ENCODE peak calls at places on chromosomes 3 and 15, in ten cellular contexts. D, L, K, G, A, M, B, O, E and H are unnamed samples.

GRCh38 chr15:79170256-79170664 is 79.7 kb upstream of the RASGRF1 start:
- DNase-seq in D (no peak), L (no peak), K (no peak), G (peak), A (no peak), M (no peak), B (peak), O (no peak), E (no peak), H (no peak)

GRCh38 chr3:113985526-113985925 is 37.7 kb downstream of the ZDHHC23 start:
- DNase-seq in D (no peak), L (no peak), K (no peak), G (no peak), A (no peak), M (no peak), B (no peak), O (no peak), E (no peak), H (no peak)

GRCh38 chr15:46129145-46129544 is 494.3 kb downstream of the SQOR start:
- DNase-seq in D (no peak), L (no peak), K (no peak), G (no peak), A (no peak), M (no peak), B (peak), O (no peak), E (no peak), H (no peak)

GRCh38 chr3:77038468-77038927 is 1.4 kb upstream of the ROBO2 start:
- DNase-seq in D (peak), L (no peak), K (peak), G (peak), A (no peak), M (peak), B (peak), O (no peak), E (peak), H (no peak)

GRCh38 chr3:136720091-136720490 is 32.1 kb downstream of the STAG1 start:
- DNase-seq in D (no peak), L (no peak), K (no peak), G (no peak), A (no peak), M (no peak), B (no peak), O (no peak), E (no peak), H (no peak)

GRCh38 chr15:19944261-19944888 is 597.2 kb downstream of the GOLGA6L6 start:
- DNase-seq in D (no peak), L (no peak), K (no peak), G (no peak), A (no peak), M (no peak), B (no peak), O (no peak), E (no peak), H (no peak)

GRCh38 chr15:68632101-68632500 is 53.3 kb downstream of the CORO2B start:
- DNase-seq in D (no peak), L (no peak), K (no peak), G (no peak), A (no peak), M (no peak), B (no peak), O (no peak), E (no peak), H (no peak)

GRCh38 chr3:30680789-30681188 is 74.4 kb downstream of the TGFBR2 start:
- DNase-seq in D (no peak), L (no peak), K (peak), G (no peak), A (no peak), M (peak), B (no peak), O (no peak), E (no peak), H (no peak)

GRCh38 chr3:31235062-31235704 is 297.5 kb upstream of the STT3B start:
- DNase-seq in D (no peak), L (no peak), K (no peak), G (no peak), A (no peak), M (no peak), B (no peak), O (no peak), E (no peak), H (no peak)

GRCh38 chr15:75153084-75153483 is 48.6 kb upstream of the C15orf39 start:
- DNase-seq in D (peak), L (peak), K (no peak), G (no peak), A (no peak), M (peak), B (peak), O (no peak), E (no peak), H (no peak)

GRCh38 chr3:138829886-138830510 is 4.7 kb downstream of the PIK3CB start:
- DNase-seq in D (no peak), L (no peak), K (no peak), G (no peak), A (no peak), M (no peak), B (no peak), O (no peak), E (no peak), H (no peak)

GRCh38 chr3:18989237-18989812 is 159.0 kb upstream of the KCNH8 start:
- DNase-seq in D (no peak), L (no peak), K (no peak), G (no peak), A (no peak), M (no peak), B (no peak), O (no peak), E (no peak), H (no peak)

GRCh38 chr3:140233702-140234101 is 298.7 kb downstream of the CLSTN2 start:
- DNase-seq in D (no peak), L (no peak), K (no peak), G (no peak), A (no peak), M (no peak), B (no peak), O (no peak), E (peak), H (no peak)

GRCh38 chr15:80831606-80832224 is 52.5 kb downstream of the CEMIP start:
- DNase-seq in D (no peak), L (no peak), K (no peak), G (no peak), A (no peak), M (no peak), B (no peak), O (no peak), E (no peak), H (no peak)

GRCh38 chr3:185070491-185071335 is 82.1 kb downstream of the C3orf70 start:
- DNase-seq in D (peak), L (no peak), K (no peak), G (no peak), A (no peak), M (no peak), B (peak), O (no peak), E (no peak), H (peak)

GRCh38 chr3:45387171-45387570 is 1.2 kb upstream of the LARS2 start:
- DNase-seq in D (no peak), L (no peak), K (no peak), G (no peak), A (no peak), M (no peak), B (no peak), O (no peak), E (no peak), H (no peak)

GRCh38 chr15:38895326-38896282 is 331.0 kb upstream of the RASGRP1 start:
- DNase-seq in D (peak), L (no peak), K (no peak), G (no peak), A (no peak), M (no peak), B (peak), O (no peak), E (no peak), H (no peak)